ENCODE peak calls at places on chromosome 5, in four cellular contexts. One of them, this sample, is unnamed.

GRCh38 chr5:110377411-110378392 is 348.8 kb downstream of the TMEM232 start:
- DNase-seq in HFF-Myc: no peak
- DNase-seq in NCI-H1092 treated with DMSO at 0.1 percent for 48 hours: no peak
- DNase-seq in nucleus accumbens: no peak
- DNase-seq in this sample: no peak

GRCh38 chr5:140800816-140801493 is at the start of gene PCDHA3:
- DNase-seq in HFF-Myc: peak
- DNase-seq in NCI-H1092 treated with DMSO at 0.1 percent for 48 hours: no peak
- DNase-seq in nucleus accumbens: no peak
- DNase-seq in this sample: no peak

GRCh38 chr5:82045526-82046267 is 73.9 kb downstream of the ATG10 start:
- DNase-seq in HFF-Myc: peak
- DNase-seq in NCI-H1092 treated with DMSO at 0.1 percent for 48 hours: no peak
- DNase-seq in nucleus accumbens: no peak
- DNase-seq in this sample: no peak

GRCh38 chr5:33592245-33592644 is 151.5 kb downstream of the TARS1 start:
- DNase-seq in HFF-Myc: no peak
- DNase-seq in NCI-H1092 treated with DMSO at 0.1 percent for 48 hours: no peak
- DNase-seq in nucleus accumbens: no peak
- DNase-seq in this sample: no peak

GRCh38 chr5:154767537-154767936 is 12.4 kb downstream of the LARP1 start:
- DNase-seq in HFF-Myc: no peak
- DNase-seq in NCI-H1092 treated with DMSO at 0.1 percent for 48 hours: no peak
- DNase-seq in nucleus accumbens: no peak
- DNase-seq in this sample: no peak

GRCh38 chr5:10306806-10307205 is 896 bp downstream of the CMBL start:
- DNase-seq in HFF-Myc: no peak
- DNase-seq in NCI-H1092 treated with DMSO at 0.1 percent for 48 hours: peak
- DNase-seq in nucleus accumbens: no peak
- DNase-seq in this sample: no peak

GRCh38 chr5:160556886-160557285 is 135.2 kb downstream of the PTTG1 start:
- DNase-seq in HFF-Myc: no peak
- DNase-seq in NCI-H1092 treated with DMSO at 0.1 percent for 48 hours: no peak
- DNase-seq in nucleus accumbens: no peak
- DNase-seq in this sample: no peak

GRCh38 chr5:119187776-119188529 is 117.1 kb downstream of the DMXL1 start:
- DNase-seq in HFF-Myc: no peak
- DNase-seq in NCI-H1092 treated with DMSO at 0.1 percent for 48 hours: no peak
- DNase-seq in nucleus accumbens: no peak
- DNase-seq in this sample: no peak

GRCh38 chr5:83583859-83584258 is 112.3 kb downstream of the VCAN start:
- DNase-seq in HFF-Myc: no peak
- DNase-seq in NCI-H1092 treated with DMSO at 0.1 percent for 48 hours: no peak
- DNase-seq in nucleus accumbens: no peak
- DNase-seq in this sample: no peak

GRCh38 chr5:81427566-81427965 is 33.6 kb upstream of the ACOT12 start:
- DNase-seq in HFF-Myc: no peak
- DNase-seq in NCI-H1092 treated with DMSO at 0.1 percent for 48 hours: no peak
- DNase-seq in nucleus accumbens: no peak
- DNase-seq in this sample: no peak

GRCh38 chr5:150630459-150631325 is 9.8 kb upstream of the SYNPO start:
- DNase-seq in HFF-Myc: no peak
- DNase-seq in NCI-H1092 treated with DMSO at 0.1 percent for 48 hours: no peak
- DNase-seq in nucleus accumbens: no peak
- DNase-seq in this sample: no peak

GRCh38 chr5:68460147-68460760 is 244.7 kb downstream of the PIK3R1 start:
- DNase-seq in HFF-Myc: peak
- DNase-seq in NCI-H1092 treated with DMSO at 0.1 percent for 48 hours: peak
- DNase-seq in nucleus accumbens: no peak
- DNase-seq in this sample: peak

GRCh38 chr5:82406200-82406773 is 128.1 kb upstream of the RPS23 start:
- DNase-seq in HFF-Myc: no peak
- DNase-seq in NCI-H1092 treated with DMSO at 0.1 percent for 48 hours: peak
- DNase-seq in nucleus accumbens: no peak
- DNase-seq in this sample: no peak

GRCh38 chr5:37900692-37901091 is 60.9 kb upstream of the GDNF start:
- DNase-seq in HFF-Myc: no peak
- DNase-seq in NCI-H1092 treated with DMSO at 0.1 percent for 48 hours: peak
- DNase-seq in nucleus accumbens: no peak
- DNase-seq in this sample: no peak

GRCh38 chr5:65483474-65484346 is 2.0 kb upstream of the ADAMTS6 start:
- DNase-seq in HFF-Myc: no peak
- DNase-seq in NCI-H1092 treated with DMSO at 0.1 percent for 48 hours: peak
- DNase-seq in nucleus accumbens: no peak
- DNase-seq in this sample: peak

GRCh38 chr5:97192580-97193421 is 9.8 kb upstream of the RIOK2 start:
- DNase-seq in HFF-Myc: no peak
- DNase-seq in NCI-H1092 treated with DMSO at 0.1 percent for 48 hours: no peak
- DNase-seq in nucleus accumbens: no peak
- DNase-seq in this sample: no peak

GRCh38 chr5:67808340-67808739 is 407.2 kb upstream of the PIK3R1 start:
- DNase-seq in HFF-Myc: no peak
- DNase-seq in NCI-H1092 treated with DMSO at 0.1 percent for 48 hours: no peak
- DNase-seq in nucleus accumbens: no peak
- DNase-seq in this sample: no peak

GRCh38 chr5:149450199-149450598 is 71.1 kb upstream of the IL17B start:
- DNase-seq in HFF-Myc: no peak
- DNase-seq in NCI-H1092 treated with DMSO at 0.1 percent for 48 hours: no peak
- DNase-seq in nucleus accumbens: no peak
- DNase-seq in this sample: no peak

GRCh38 chr5:17405976-17406876 is 91.8 kb upstream of the TAF11L2 start:
- DNase-seq in HFF-Myc: no peak
- DNase-seq in NCI-H1092 treated with DMSO at 0.1 percent for 48 hours: no peak
- DNase-seq in nucleus accumbens: no peak
- DNase-seq in this sample: no peak

GRCh38 chr5:178208540-178209227 is 4.4 kb downstream of the HNRNPAB start:
- DNase-seq in HFF-Myc: no peak
- DNase-seq in NCI-H1092 treated with DMSO at 0.1 percent for 48 hours: no peak
- DNase-seq in nucleus accumbens: no peak
- DNase-seq in this sample: no peak

GRCh38 chr5:64900618-64901017 is 131.9 kb downstream of the CWC27 start:
- DNase-seq in HFF-Myc: no peak
- DNase-seq in NCI-H1092 treated with DMSO at 0.1 percent for 48 hours: no peak
- DNase-seq in nucleus accumbens: no peak
- DNase-seq in this sample: no peak

GRCh38 chr5:133381571-133382365 is 230.6 kb downstream of the FSTL4 start:
- DNase-seq in HFF-Myc: no peak
- DNase-seq in NCI-H1092 treated with DMSO at 0.1 percent for 48 hours: no peak
- DNase-seq in nucleus accumbens: no peak
- DNase-seq in this sample: no peak

GRCh38 chr5:72465601-72466563 is 41.3 kb downstream of the ZNF366 start:
- DNase-seq in HFF-Myc: no peak
- DNase-seq in NCI-H1092 treated with DMSO at 0.1 percent for 48 hours: no peak
- DNase-seq in nucleus accumbens: no peak
- DNase-seq in this sample: peak

GRCh38 chr5:170137694-170138214 is 32.1 kb downstream of the FOXI1 start:
- DNase-seq in HFF-Myc: no peak
- DNase-seq in NCI-H1092 treated with DMSO at 0.1 percent for 48 hours: no peak
- DNase-seq in nucleus accumbens: no peak
- DNase-seq in this sample: no peak

GRCh38 chr5:95822038-95822407 is 503 bp downstream of the GLRX start:
- DNase-seq in HFF-Myc: no peak
- DNase-seq in NCI-H1092 treated with DMSO at 0.1 percent for 48 hours: peak
- DNase-seq in nucleus accumbens: no peak
- DNase-seq in this sample: no peak

GRCh38 chr5:40381676-40382363 is 297.9 kb upstream of the PTGER4 start:
- DNase-seq in HFF-Myc: peak
- DNase-seq in NCI-H1092 treated with DMSO at 0.1 percent for 48 hours: no peak
- DNase-seq in nucleus accumbens: no peak
- DNase-seq in this sample: no peak

GRCh38 chr5:107300928-107301327 is 369.8 kb downstream of the EFNA5 start:
- DNase-seq in HFF-Myc: no peak
- DNase-seq in NCI-H1092 treated with DMSO at 0.1 percent for 48 hours: no peak
- DNase-seq in nucleus accumbens: no peak
- DNase-seq in this sample: no peak

GRCh38 chr5:149605354-149605997 is 24.2 kb downstream of the ARHGEF37 start:
- DNase-seq in HFF-Myc: no peak
- DNase-seq in NCI-H1092 treated with DMSO at 0.1 percent for 48 hours: no peak
- DNase-seq in nucleus accumbens: no peak
- DNase-seq in this sample: no peak

GRCh38 chr5:137167187-137167586 is 331.9 kb downstream of the SPOCK1 start:
- DNase-seq in HFF-Myc: no peak
- DNase-seq in NCI-H1092 treated with DMSO at 0.1 percent for 48 hours: no peak
- DNase-seq in nucleus accumbens: no peak
- DNase-seq in this sample: no peak

GRCh38 chr5:152488869-152489268 is 83.8 kb upstream of the NMUR2 start:
- DNase-seq in HFF-Myc: no peak
- DNase-seq in NCI-H1092 treated with DMSO at 0.1 percent for 48 hours: no peak
- DNase-seq in nucleus accumbens: no peak
- DNase-seq in this sample: no peak

GRCh38 chr5:52684056-52684455 is 103.7 kb upstream of the ITGA1 start:
- DNase-seq in HFF-Myc: no peak
- DNase-seq in NCI-H1092 treated with DMSO at 0.1 percent for 48 hours: no peak
- DNase-seq in nucleus accumbens: no peak
- DNase-seq in this sample: no peak

This sample was measured in GM13977.